ENCODE peak calls at places on chromosomes 3 and 15, in four cellular contexts. A is hepatocyte, T is PC-9, G is astrocyte of the spinal cord. W is an unnamed sample.
A peak's percentile ranks its signal among the peaks of the same experiment; 100 is the strongest.

GRCh38 chr3:184593923-184594303 is 32.3 kb downstream of the EPHB3 start:
- DNase-seq in G (no peak), A (no peak), T (no peak), W (no peak)

GRCh38 chr3:42572278-42572677 is 9.5 kb downstream of the SEC22C start:
- DNase-seq in G (no peak), T (peak; percentile 28), A (peak; percentile 36), W (no peak)

GRCh38 chr3:46926039-46926438 is 48.5 kb downstream of the PTH1R start:
- DNase-seq in G (peak; percentile 59), A (peak; percentile 60), T (no peak), W (no peak)

GRCh38 chr15:71788646-71789579 is 21.4 kb upstream of the NR2E3 start:
- DNase-seq in T (no peak), G (no peak), A (peak; percentile 56), W (no peak)

GRCh38 chr3:71537211-71537611 is 46.3 kb downstream of the FOXP1 start:
- DNase-seq in T (peak; percentile 54), A (peak; percentile 62), G (peak; percentile 95), W (no peak)

GRCh38 chr3:14338898-14339458 is 63.4 kb upstream of the SLC6A6 start:
- DNase-seq in T (no peak), G (no peak), A (no peak), W (no peak)

GRCh38 chr3:72158639-72159005 is 373.7 kb upstream of the PROK2 start:
- DNase-seq in G (no peak), A (no peak), T (no peak), W (no peak)

GRCh38 chr3:127459891-127460290 is 130.6 kb downstream of the TPRA1 start:
- DNase-seq in T (no peak), A (no peak), G (no peak), W (no peak)

GRCh38 chr3:159762238-159762637 is 226.4 kb upstream of the IL12A start:
- DNase-seq in T (peak; percentile 61), A (no peak), G (no peak), W (no peak)

GRCh38 chr3:114093596-114093995 is 37.1 kb downstream of the QTRT2 start:
- DNase-seq in T (peak; percentile 56), A (peak; percentile 33), G (peak; percentile 80), W (no peak)

GRCh38 chr15:41241251-41241964 is 10.3 kb downstream of the CHP1 start:
- DNase-seq in A (peak; percentile 61), G (no peak), T (no peak), W (no peak)

GRCh38 chr15:96365781-96366525 is 35.5 kb downstream of the NR2F2 start:
- DNase-seq in A (no peak), T (no peak), G (no peak), W (no peak)

GRCh38 chr15:62464705-62465104 is 299.6 kb upstream of the C2CD4B start:
- DNase-seq in T (no peak), A (no peak), G (peak; percentile 20), W (no peak)

GRCh38 chr3:119340436-119340835 is 46.3 kb downstream of the ARHGAP31 start:
- DNase-seq in A (no peak), T (no peak), G (no peak), W (no peak)

GRCh38 chr3:133437391-133438093 is 37.7 kb downstream of the BFSP2 start:
- DNase-seq in T (no peak), G (peak; percentile 25), A (no peak), W (no peak)

GRCh38 chr3:81666502-81667121 is 94.8 kb downstream of the GBE1 start:
- DNase-seq in T (no peak), A (no peak), G (peak; percentile 43), W (no peak)

GRCh38 chr3:9404680-9405079 is 7.3 kb downstream of the SETD5 start:
- DNase-seq in A (no peak), T (no peak), G (no peak), W (no peak)
- TF ChIP-seq CTCF in A (peak; percentile 4), T (no peak), G (no peak), W (peak; percentile 29)

DNA sequence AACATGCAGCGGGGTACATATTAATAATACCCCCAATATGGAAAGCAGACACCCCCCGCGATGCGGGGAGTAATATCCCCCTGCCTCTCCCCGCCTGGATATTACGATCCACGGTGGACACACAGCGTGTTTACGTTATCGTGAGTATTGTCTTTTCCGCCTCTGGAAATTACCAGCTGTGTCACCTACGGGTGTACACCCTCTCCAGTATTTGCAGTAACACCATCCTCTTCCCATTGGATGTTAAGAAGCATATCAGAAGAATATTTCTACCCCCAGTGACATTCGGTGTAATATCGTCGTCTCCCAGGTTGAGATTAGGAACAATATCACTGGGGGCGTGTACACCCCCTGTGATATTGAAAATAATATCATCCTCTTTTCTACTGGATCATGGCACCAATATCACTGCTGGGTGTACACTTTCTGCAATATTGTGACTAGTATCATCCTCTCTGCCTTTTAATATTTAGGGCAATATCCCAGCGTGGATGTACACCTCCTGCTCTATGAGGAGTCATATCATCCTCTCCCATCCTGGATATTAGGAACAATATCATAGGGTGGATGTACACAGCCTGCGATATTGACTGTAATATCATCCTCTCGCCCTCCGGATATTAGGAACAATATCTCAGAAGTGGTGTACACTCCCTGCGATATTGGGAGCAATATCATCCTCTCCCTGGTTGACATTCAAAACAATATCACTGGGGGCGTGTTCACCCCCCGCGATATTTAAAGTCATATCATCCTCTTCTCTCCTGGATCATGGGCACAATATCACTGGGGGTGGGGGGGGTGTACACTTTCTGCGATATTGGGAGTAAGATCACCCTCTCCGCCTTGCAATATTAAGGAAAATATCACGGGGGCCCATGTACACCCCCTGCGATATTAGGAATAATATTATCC is 20.3 kb upstream of the BMF start:
- DNase-seq in G (no peak), A (no peak), T (no peak), W (no peak)
- TF ChIP-seq CTCF in G (no peak), A (no peak), T (no peak), W (no peak)

GRCh38 chr3:122948398-122948797 is 79.2 kb downstream of the SEMA5B start:
- DNase-seq in G (no peak), A (no peak), T (no peak), W (no peak)
- TF ChIP-seq CTCF in G (no peak), A (peak; percentile 2), T (no peak), W (no peak)

GRCh38 chr3:115931581-115931980 is 308.3 kb downstream of the GAP43 start:
- DNase-seq in A (no peak), T (no peak), G (no peak), W (no peak)

GRCh38 chr3:115932807-115933206 is 309.5 kb downstream of the GAP43 start:
- DNase-seq in A (no peak), T (no peak), G (no peak), W (no peak)

DNA sequence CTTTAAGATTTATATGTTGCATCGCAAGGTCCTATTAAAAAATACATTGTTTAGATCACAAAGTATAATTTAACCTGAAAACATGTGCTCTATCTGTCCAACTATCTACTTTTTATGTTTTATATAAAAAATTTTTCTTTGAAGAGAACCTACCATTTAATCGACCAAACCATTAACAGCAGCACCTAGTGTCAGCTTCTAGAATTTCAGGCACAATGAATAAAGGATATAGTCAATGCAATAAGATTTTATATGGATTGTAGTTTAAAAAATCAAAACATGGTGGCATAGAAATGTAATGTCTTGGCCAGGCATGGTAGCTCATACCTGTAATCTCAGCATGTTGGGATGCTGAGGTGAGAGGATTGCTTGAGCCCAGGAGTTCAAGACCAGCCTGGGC is 313.7 kb downstream of the GAP43 start:
- DNase-seq in T (no peak), A (no peak), G (no peak), W (no peak)
- TF ChIP-seq CTCF in T (peak; percentile 62), A (no peak), G (peak; percentile 55), W (peak; percentile 27)

W was measured in GM12864.